ENCODE peak calls at places on chromosomes 5 and 9, in five cellular contexts. N is heart left ventricle, A is esophagus muscularis mucosa, I is HCT116, X is tibial nerve. J is an unnamed sample. For H3K4me1, the result is how much of the 10 kb centered on the place peaks cover.

GRCh38 chr5:10745133-10745532 is 15.9 kb downstream of the DAP start:
- DNase-seq in N (no peak), I (no peak), A (no peak), X (no peak), J (no peak)

GRCh38 chr9:111936391-111936790 is 39.8 kb downstream of the UGCG start:
- DNase-seq in N (no peak), I (no peak), A (no peak), X (no peak), J (no peak)

GRCh38 chr5:66354407-66354806 is 210.3 kb downstream of the SREK1 start:
- DNase-seq in I (no peak), A (no peak), N (no peak), X (no peak), J (no peak)

GRCh38 chr9:81964216-81965171 is 21.2 kb downstream of the SPATA31D3 start:
- DNase-seq in X (no peak), I (no peak), A (no peak), N (no peak), J (no peak)

GRCh38 chr9:109910616-109911568 is 130.9 kb downstream of the PALM2AKAP2 start:
- DNase-seq in A (no peak), N (peak), I (no peak), X (no peak), J (no peak)

GRCh38 chr9:14437336-14438231 is 123.6 kb upstream of the NFIB start:
- DNase-seq in I (no peak), A (no peak), N (no peak), X (no peak), J (no peak)

GRCh38 chr5:6448622-6449464 is at the start of gene UBE2QL1:
- DNase-seq in A (no peak), X (no peak), N (no peak), I (no peak), J (no peak)

GRCh38 chr5:176392526-176392925 is 4.0 kb downstream of the HIGD2A start:
- DNase-seq in A (no peak), X (no peak), N (no peak), I (no peak), J (no peak)

GRCh38 chr5:173890195-173890951 is 2.2 kb downstream of the CPEB4 start:
- DNase-seq in I (no peak), A (no peak), X (no peak), N (peak), J (no peak)

GRCh38 chr9:127333326-127334064 is 63.5 kb upstream of the SLC2A8 start:
- DNase-seq in I (no peak), X (no peak), N (no peak), A (no peak), J (no peak)

GRCh38 chr5:169803077-169803981 is 166.3 kb downstream of the DOCK2 start:
- DNase-seq in X (no peak), N (peak), I (no peak), A (peak), J (no peak)

GRCh38 chr5:132813599-132814440 is 718 bp downstream of the SOWAHA start:
- DNase-seq in A (no peak), N (no peak), X (no peak), I (no peak), J (no peak)

GRCh38 chr5:74240783-74241750 is 399.5 kb downstream of the ENC1 start:
- DNase-seq in N (no peak), I (no peak), A (no peak), X (no peak), J (no peak)

GRCh38 chr5:154422298-154422697 is 23.5 kb upstream of the SAP30L start:
- DNase-seq in I (no peak), A (no peak), X (no peak), N (no peak), J (no peak)

GRCh38 chr5:151126199-151126645 is 31.4 kb downstream of the ANXA6 start:
- DNase-seq in A (no peak), I (peak), N (peak), X (peak), J (no peak)

GRCh38 chr9:112069318-112070169 is 105.6 kb downstream of the SUSD1 start:
- DNase-seq in I (no peak), N (no peak), A (peak), X (no peak), J (no peak)

GRCh38 chr5:69136296-69136695 is 30.7 kb upstream of the CCNB1 start:
- DNase-seq in N (no peak), A (no peak), I (no peak), X (no peak), J (no peak)

GRCh38 chr9:72030762-72031161 is 29.7 kb downstream of the C9orf57 start:
- DNase-seq in I (no peak), A (no peak), X (no peak), N (no peak), J (no peak)

GRCh38 chr5:145946112-145946861 is 9.9 kb downstream of the SH3RF2 start:
- DNase-seq in I (peak), N (peak), X (no peak), A (no peak), J (no peak)

GRCh38 chr5:36792560-36793180 is 83.9 kb upstream of the NIPBL start:
- DNase-seq in N (no peak), A (no peak), I (no peak), X (no peak), J (no peak)

GRCh38 chr9:86353591-86354047 is 591 bp downstream of the TUT7 start:
- DNase-seq in N (peak), A (no peak), X (no peak), I (no peak), J (no peak)

GRCh38 chr5:76735762-76736545 is 20.0 kb downstream of the F2R start:
- DNase-seq in A (no peak), X (no peak), N (no peak), I (no peak), J (no peak)

GRCh38 chr5:72383280-72384205 is 63.4 kb downstream of the PTCD2 start:
- DNase-seq in I (no peak), N (no peak), A (no peak), X (no peak), J (no peak)

GRCh38 chr9:113501129-113501686 is 37.7 kb downstream of the RGS3 start:
- DNase-seq in I (no peak), N (peak), A (no peak), X (no peak), J (no peak)

GRCh38 chr5:98168862-98169261 is 604.6 kb upstream of the RGMB start:
- DNase-seq in A (no peak), N (no peak), X (no peak), I (no peak), J (no peak)

GRCh38 chr5:119366537-119366874 is 10.7 kb downstream of the TNFAIP8 start:
- DNase-seq in A (no peak), X (no peak), N (no peak), I (no peak), J (no peak)

GRCh38 chr5:82217917-82218316 is 60.2 kb downstream of the RPS23 start:
- DNase-seq in A (no peak), N (no peak), X (no peak), I (no peak), J (no peak)

GRCh38 chr9:133141833-133142594 is 21.0 kb upstream of the RALGDS start:
- DNase-seq in A (no peak), I (no peak), X (no peak), N (no peak), J (no peak)

GRCh38 chr5:134026521-134027202 is 21.9 kb upstream of the VDAC1 start:
- DNase-seq in X (no peak), N (peak), A (no peak), I (peak), J (no peak)

GRCh38 chr5:61926911-61927310 is 379.1 kb upstream of the KIF2A start:
- DNase-seq in I (no peak), A (peak), N (no peak), X (no peak), J (no peak)

GRCh38 chr9:134267305-134268265 is 58.7 kb upstream of the RXRA start:
- DNase-seq in X (no peak), I (no peak), N (peak), A (no peak), J (no peak)
- TF ChIP-seq CTCF in X (no peak), I (no peak), N (no peak), A (no peak), J (no peak)

GRCh38 chr9:136093995-136094881 is 851 bp downstream of the NACC2 start:
- DNase-seq in X (peak), A (peak), I (peak), N (peak), J (no peak)
- TF ChIP-seq POLR2A in X (no peak), A (peak), I (no peak), N (no peak), J (peak)

GRCh38 chr9:129891519-129891918 is 56.3 kb downstream of the USP20 start:
- DNase-seq in A (no peak), N (no peak), X (no peak), I (no peak), J (no peak)
- H3K4me1 ChIP-seq in A (half or more), N (under half), X (under half), I (under half), J (half or more)

GRCh38 chr5:180526265-180526664 is 32.1 kb downstream of the CNOT6 start:
- DNase-seq in I (no peak), A (no peak), X (no peak), N (no peak), J (no peak)

GRCh38 chr5:180527659-180528058 is 33.5 kb downstream of the CNOT6 start:
- DNase-seq in A (no peak), X (no peak), N (no peak), I (no peak), J (no peak)

GRCh38 chr5:180522350-180522749 is 28.2 kb downstream of the CNOT6 start:
- DNase-seq in A (no peak), N (no peak), I (no peak), X (no peak), J (no peak)

GRCh38 chr5:180523629-180524466 is 29.7 kb downstream of the CNOT6 start:
- DNase-seq in A (no peak), X (no peak), N (no peak), I (no peak), J (no peak)

DNA sequence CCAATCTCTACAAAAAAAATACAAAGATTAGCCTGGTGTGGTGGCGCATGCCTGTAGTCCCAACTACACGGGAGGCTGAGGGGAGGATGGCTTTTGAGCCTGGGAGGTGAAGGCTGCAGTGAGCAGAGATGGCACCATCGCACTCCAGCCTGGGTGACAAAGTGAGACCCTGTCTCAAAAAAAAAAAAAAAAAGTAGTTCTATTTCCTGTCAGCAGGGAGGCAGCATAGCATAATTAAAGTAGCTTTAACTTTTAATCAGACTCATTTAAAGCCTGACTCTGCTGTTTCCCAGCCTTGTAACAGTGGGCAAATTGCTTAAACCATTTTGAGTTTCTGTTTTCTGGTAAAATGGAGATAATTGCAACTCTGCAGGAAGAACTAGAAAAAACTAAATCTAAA is 31.2 kb downstream of the CNOT6 start:
- DNase-seq in A (no peak), X (no peak), N (no peak), I (no peak), J (no peak)
- TF ChIP-seq CTCF in A (no peak), X (no peak), N (no peak), I (no peak), J (no peak)

GRCh38 chr5:437281-437771 is 5.7 kb upstream of the EXOC3 start:
- DNase-seq in N (no peak), A (no peak), X (no peak), I (no peak), J (no peak)
- TF ChIP-seq POLR2A in N (no peak), A (no peak), X (no peak), I (no peak), J (no peak)

DNA sequence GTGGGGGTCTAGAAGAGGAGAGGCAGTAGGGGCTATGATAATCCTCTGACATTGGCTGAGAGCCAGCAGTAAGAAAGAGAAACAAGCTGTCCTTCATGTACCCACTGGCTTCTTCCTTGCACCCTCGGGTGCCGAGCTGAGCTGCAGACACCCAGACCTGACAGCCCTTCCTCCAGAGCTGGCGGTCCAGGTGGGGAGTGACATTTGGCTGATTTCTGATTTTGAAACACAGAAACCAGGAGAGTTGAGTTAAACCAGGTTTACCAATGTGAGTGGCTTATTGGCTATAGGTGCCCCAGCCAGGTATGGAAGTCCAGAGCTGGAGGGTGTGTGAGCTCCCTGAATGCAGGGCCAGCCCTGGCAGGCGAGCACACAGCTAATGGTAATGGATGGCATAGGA is 59.2 kb downstream of the GADD45G start:
- DNase-seq in I (no peak), A (no peak), N (no peak), X (no peak), J (no peak)
- H3K4me1 ChIP-seq in I (under half), A (under half), N (under half), X (under half), J (under half)

DNA sequence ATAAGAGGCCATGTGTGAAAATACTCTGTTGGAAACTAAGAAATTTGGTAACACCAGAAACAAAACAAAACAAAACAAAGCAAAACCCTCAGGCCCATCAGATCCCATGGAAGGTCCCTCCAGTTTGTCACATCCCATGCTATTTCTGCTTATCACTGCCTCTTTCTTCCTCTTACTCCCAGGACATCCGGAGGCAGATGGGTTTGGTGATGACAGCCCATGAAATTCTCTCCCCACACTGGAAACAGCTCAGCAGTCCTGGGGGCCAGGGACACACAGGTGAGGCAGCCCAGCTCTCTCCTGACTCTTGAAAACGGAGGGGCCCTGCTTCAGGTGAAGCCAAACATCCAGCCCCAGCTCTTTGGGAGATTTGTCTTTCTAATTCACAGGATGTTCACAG is 63.2 kb downstream of the NRG2 start:
- DNase-seq in A (no peak), X (no peak), N (no peak), I (no peak), J (no peak)
- TF ChIP-seq CTCF in A (no peak), X (no peak), N (no peak), I (no peak), J (no peak)

DNA sequence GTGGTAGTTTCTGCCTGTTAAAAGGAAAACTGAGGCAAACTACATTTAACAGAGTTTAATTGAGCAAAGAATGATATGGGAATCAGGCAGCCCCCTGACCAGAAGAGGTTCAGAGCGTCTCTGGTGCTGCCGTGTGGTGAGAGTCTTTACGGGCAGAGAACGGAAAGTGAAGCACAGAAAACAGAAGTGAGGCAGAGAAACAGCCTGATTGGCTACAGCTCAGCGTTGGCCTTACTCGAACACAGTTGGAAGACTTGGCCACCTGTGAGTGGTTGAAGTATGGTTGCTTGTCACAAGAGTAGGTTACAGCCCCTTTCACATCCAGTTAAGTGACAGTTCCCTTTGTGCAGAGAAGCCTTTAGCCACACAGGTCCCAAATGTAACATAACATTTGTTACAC is 16.9 kb upstream of the FBP1 start:
- DNase-seq in A (no peak), I (no peak), N (no peak), X (no peak), J (peak)
- TF ChIP-seq POLR2A in A (no peak), I (no peak), N (no peak), X (no peak), J (no peak)

GRCh38 chr5:431001-431710 is 11.8 kb upstream of the EXOC3 start:
- DNase-seq in I (peak), A (no peak), X (no peak), N (no peak), J (no peak)

GRCh38 chr5:428219-428618 is 14.8 kb upstream of the EXOC3 start:
- DNase-seq in A (no peak), I (no peak), N (no peak), X (no peak), J (no peak)

GRCh38 chr5:430214-430925 is 12.6 kb upstream of the EXOC3 start:
- DNase-seq in I (no peak), N (no peak), X (no peak), A (no peak), J (no peak)

GRCh38 chr5:428754-429452 is 14.1 kb upstream of the EXOC3 start:
- DNase-seq in N (no peak), A (no peak), I (no peak), X (no peak), J (no peak)

DNA sequence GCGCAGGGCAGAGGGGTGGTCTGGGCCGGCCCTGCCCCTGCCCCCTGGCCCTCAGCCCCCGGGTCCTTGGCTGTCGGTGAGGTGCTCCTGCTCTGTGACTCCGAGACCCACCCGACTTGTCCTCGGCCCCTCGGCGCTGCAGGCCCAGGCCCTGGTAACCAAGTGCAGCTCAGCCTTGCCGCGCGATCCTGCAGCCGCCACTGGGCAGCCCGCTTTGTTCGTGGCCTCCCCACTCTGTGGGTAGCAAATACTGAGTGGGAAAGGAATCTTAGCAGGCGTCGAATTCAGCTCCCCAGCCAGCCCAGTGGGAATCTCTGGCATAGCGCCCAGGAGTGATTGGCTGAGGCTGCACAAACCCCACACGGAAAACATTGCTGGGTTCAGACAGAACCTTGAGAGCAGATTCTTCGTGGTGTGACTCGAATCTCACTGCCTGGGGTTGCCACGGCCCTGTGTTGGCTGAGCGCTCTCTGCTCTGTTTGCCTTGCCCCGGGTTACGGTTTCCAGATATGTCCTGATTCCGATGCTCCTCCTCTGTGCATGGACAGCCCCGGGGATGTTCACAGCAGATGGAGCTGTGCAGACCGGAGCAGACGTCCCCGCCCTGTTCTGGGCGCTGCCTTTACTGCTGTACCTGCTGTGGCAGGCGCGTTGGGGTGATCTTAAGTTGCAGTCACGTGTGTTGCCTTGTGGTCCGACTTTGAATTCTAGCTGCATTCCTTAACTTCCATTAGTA is 13.4 kb upstream of the EXOC3 start:
- DNase-seq in X (no peak), A (no peak), N (no peak), I (no peak), J (no peak)
- H3K4me1 ChIP-seq in X (under half), A (under half), N (under half), I (under half), J (under half)

DNA sequence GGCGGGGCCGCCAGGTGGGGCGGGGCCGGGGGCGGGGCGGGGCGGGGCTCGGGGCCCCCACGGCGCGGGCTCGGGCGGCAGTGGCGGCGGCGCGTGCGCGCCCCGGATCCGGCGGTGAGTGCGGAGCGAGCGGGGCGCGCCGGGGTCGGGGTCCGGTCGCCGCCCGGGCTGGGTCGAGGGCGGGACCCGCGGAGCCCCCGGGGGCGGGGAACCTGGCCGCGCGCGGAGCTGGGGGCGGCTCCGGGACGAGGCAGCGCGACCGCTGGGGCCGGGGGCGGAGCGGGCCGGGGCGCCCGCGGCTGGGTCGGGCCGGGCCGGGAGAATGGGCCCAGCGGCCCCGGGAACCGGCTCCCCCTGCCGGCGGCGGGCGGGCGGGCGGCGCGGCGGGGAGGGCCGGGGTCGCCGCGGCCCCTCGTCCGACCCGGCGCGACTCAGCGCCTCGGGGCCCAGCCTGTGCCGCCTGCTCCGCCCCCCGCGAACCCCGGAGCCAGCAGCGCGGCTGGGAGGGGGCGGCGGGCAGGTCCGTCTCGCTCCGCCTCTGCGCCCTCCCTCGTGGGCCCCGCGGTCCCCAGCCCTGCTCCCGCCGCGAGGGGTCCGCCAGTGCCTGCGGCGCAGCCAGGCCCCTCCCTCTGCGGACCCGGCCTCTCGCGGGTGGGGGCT is 3.1 kb downstream of the EGFL7 start:
- DNase-seq in N (no peak), I (no peak), X (no peak), A (no peak), J (no peak)
- TF ChIP-seq CTCF in N (no peak), I (no peak), X (no peak), A (no peak), J (peak)